ENCODE peak calls at places on chromosomes 4 and X, in ten cellular contexts. One of them, this sample, is unnamed.

GRCh38 chr4:182448281-182449151 is 205.3 kb downstream of the TENM3 start:
- DNase-seq in pancreas: peak; percentile 93
- DNase-seq in right atrium auricular region: peak; percentile 90
- DNase-seq in Peyer's patch: peak; percentile 81
- DNase-seq in left ventricle myocardium inferior: peak; percentile 92
- DNase-seq in mammary epithelial cell: peak; percentile 89
- DNase-seq in fibroblast of pulmonary artery: peak; percentile 89
- DNase-seq in BE2C: peak; percentile 96
- DNase-seq in lower lobe of right lung: peak; percentile 86
- DNase-seq in adrenal gland: peak; percentile 95
- DNase-seq in this sample: peak; percentile 94

GRCh38 chrX:97683256-97683655 is 799.5 kb downstream of the RPA4 start:
- DNase-seq in pancreas: no peak
- DNase-seq in right atrium auricular region: no peak
- DNase-seq in Peyer's patch: no peak
- DNase-seq in left ventricle myocardium inferior: no peak
- DNase-seq in mammary epithelial cell: no peak
- DNase-seq in fibroblast of pulmonary artery: no peak
- DNase-seq in BE2C: no peak
- DNase-seq in lower lobe of right lung: no peak
- DNase-seq in adrenal gland: no peak
- DNase-seq in this sample: peak; percentile 14

GRCh38 chr4:186161138-186161537 is 30.2 kb upstream of the CYP4V2 start:
- DNase-seq in pancreas: no peak
- DNase-seq in right atrium auricular region: no peak
- DNase-seq in Peyer's patch: no peak
- DNase-seq in left ventricle myocardium inferior: no peak
- DNase-seq in mammary epithelial cell: no peak
- DNase-seq in fibroblast of pulmonary artery: no peak
- DNase-seq in BE2C: no peak
- DNase-seq in lower lobe of right lung: no peak
- DNase-seq in adrenal gland: no peak
- DNase-seq in this sample: no peak

GRCh38 chr4:56434599-56435000 is 815 bp downstream of the PPAT start:
- DNase-seq in pancreas: no peak
- DNase-seq in right atrium auricular region: no peak
- DNase-seq in Peyer's patch: no peak
- DNase-seq in left ventricle myocardium inferior: no peak
- DNase-seq in mammary epithelial cell: no peak
- DNase-seq in fibroblast of pulmonary artery: peak; percentile 70
- DNase-seq in BE2C: no peak
- DNase-seq in lower lobe of right lung: peak; percentile 71
- DNase-seq in adrenal gland: no peak
- DNase-seq in this sample: peak; percentile 68

GRCh38 chr4:62133498-62133897 is 933.4 kb downstream of the ADGRL3 start:
- DNase-seq in pancreas: no peak
- DNase-seq in right atrium auricular region: no peak
- DNase-seq in Peyer's patch: no peak
- DNase-seq in left ventricle myocardium inferior: no peak
- DNase-seq in mammary epithelial cell: no peak
- DNase-seq in fibroblast of pulmonary artery: peak; percentile 81
- DNase-seq in BE2C: no peak
- DNase-seq in lower lobe of right lung: no peak
- DNase-seq in adrenal gland: no peak
- DNase-seq in this sample: no peak

GRCh38 chrX:108735087-108735679 is 1.2 kb downstream of the IRS4 start:
- DNase-seq in pancreas: peak; percentile 60
- DNase-seq in right atrium auricular region: no peak
- DNase-seq in Peyer's patch: no peak
- DNase-seq in left ventricle myocardium inferior: no peak
- DNase-seq in mammary epithelial cell: no peak
- DNase-seq in fibroblast of pulmonary artery: no peak
- DNase-seq in BE2C: no peak
- DNase-seq in lower lobe of right lung: no peak
- DNase-seq in adrenal gland: no peak
- DNase-seq in this sample: peak; percentile 2

GRCh38 chr4:83782591-83782990 is 246.7 kb downstream of the GPAT3 start:
- DNase-seq in pancreas: no peak
- DNase-seq in right atrium auricular region: no peak
- DNase-seq in Peyer's patch: no peak
- DNase-seq in left ventricle myocardium inferior: no peak
- DNase-seq in mammary epithelial cell: no peak
- DNase-seq in fibroblast of pulmonary artery: no peak
- DNase-seq in BE2C: no peak
- DNase-seq in lower lobe of right lung: no peak
- DNase-seq in adrenal gland: no peak
- DNase-seq in this sample: peak; percentile 10

GRCh38 chr4:164601653-164602052 is 152.3 kb upstream of the SMIM31 start:
- DNase-seq in pancreas: no peak
- DNase-seq in right atrium auricular region: no peak
- DNase-seq in Peyer's patch: no peak
- DNase-seq in left ventricle myocardium inferior: no peak
- DNase-seq in mammary epithelial cell: no peak
- DNase-seq in fibroblast of pulmonary artery: no peak
- DNase-seq in BE2C: no peak
- DNase-seq in lower lobe of right lung: no peak
- DNase-seq in adrenal gland: no peak
- DNase-seq in this sample: no peak

GRCh38 chrX:71081348-71082148 is 13.4 kb upstream of the SNX12 start:
- DNase-seq in pancreas: no peak
- DNase-seq in right atrium auricular region: no peak
- DNase-seq in Peyer's patch: no peak
- DNase-seq in left ventricle myocardium inferior: no peak
- DNase-seq in mammary epithelial cell: peak; percentile 37
- DNase-seq in fibroblast of pulmonary artery: peak; percentile 70
- DNase-seq in BE2C: no peak
- DNase-seq in lower lobe of right lung: no peak
- DNase-seq in adrenal gland: no peak
- DNase-seq in this sample: peak; percentile 64

GRCh38 chrX:135522132-135522530 is 1.7 kb downstream of the INTS6L start:
- DNase-seq in pancreas: no peak
- DNase-seq in right atrium auricular region: no peak
- DNase-seq in Peyer's patch: no peak
- DNase-seq in left ventricle myocardium inferior: no peak
- DNase-seq in mammary epithelial cell: no peak
- DNase-seq in fibroblast of pulmonary artery: no peak
- DNase-seq in BE2C: no peak
- DNase-seq in lower lobe of right lung: no peak
- DNase-seq in adrenal gland: no peak
- DNase-seq in this sample: no peak

GRCh38 chrX:110418220-110418856 is 59.7 kb downstream of the RTL9 start:
- DNase-seq in pancreas: no peak
- DNase-seq in right atrium auricular region: no peak
- DNase-seq in Peyer's patch: no peak
- DNase-seq in left ventricle myocardium inferior: no peak
- DNase-seq in mammary epithelial cell: no peak
- DNase-seq in fibroblast of pulmonary artery: peak; percentile 76
- DNase-seq in BE2C: peak; percentile 24
- DNase-seq in lower lobe of right lung: peak; percentile 46
- DNase-seq in adrenal gland: peak; percentile 53
- DNase-seq in this sample: peak; percentile 55

GRCh38 chr4:8701101-8702019 is 108.8 kb downstream of the CPZ start:
- DNase-seq in pancreas: no peak
- DNase-seq in right atrium auricular region: no peak
- DNase-seq in Peyer's patch: peak; percentile 36
- DNase-seq in left ventricle myocardium inferior: no peak
- DNase-seq in mammary epithelial cell: no peak
- DNase-seq in fibroblast of pulmonary artery: no peak
- DNase-seq in BE2C: peak; percentile 5
- DNase-seq in lower lobe of right lung: no peak
- DNase-seq in adrenal gland: no peak
- DNase-seq in this sample: no peak

GRCh38 chr4:119510750-119511149 is 117.9 kb downstream of the PDE5A start:
- DNase-seq in pancreas: no peak
- DNase-seq in right atrium auricular region: no peak
- DNase-seq in Peyer's patch: no peak
- DNase-seq in left ventricle myocardium inferior: no peak
- DNase-seq in mammary epithelial cell: no peak
- DNase-seq in fibroblast of pulmonary artery: peak; percentile 27
- DNase-seq in BE2C: no peak
- DNase-seq in lower lobe of right lung: no peak
- DNase-seq in adrenal gland: no peak
- DNase-seq in this sample: no peak

GRCh38 chr4:112704991-112705845 is 68.3 kb downstream of the LARP7 start:
- DNase-seq in pancreas: peak; percentile 70
- DNase-seq in right atrium auricular region: peak; percentile 65
- DNase-seq in Peyer's patch: no peak
- DNase-seq in left ventricle myocardium inferior: peak; percentile 50
- DNase-seq in mammary epithelial cell: peak; percentile 63
- DNase-seq in fibroblast of pulmonary artery: peak; percentile 61
- DNase-seq in BE2C: peak; percentile 68
- DNase-seq in lower lobe of right lung: peak; percentile 53
- DNase-seq in adrenal gland: peak; percentile 66
- DNase-seq in this sample: peak; percentile 74

GRCh38 chr4:141131738-141132688 is 1.3 kb downstream of the RNF150 start:
- DNase-seq in pancreas: peak; percentile 65
- DNase-seq in right atrium auricular region: no peak
- DNase-seq in Peyer's patch: no peak
- DNase-seq in left ventricle myocardium inferior: peak; percentile 32
- DNase-seq in mammary epithelial cell: peak; percentile 3
- DNase-seq in fibroblast of pulmonary artery: no peak
- DNase-seq in BE2C: peak; percentile 49
- DNase-seq in lower lobe of right lung: no peak
- DNase-seq in adrenal gland: peak; percentile 54
- DNase-seq in this sample: no peak

GRCh38 chrX:11040405-11040804 is 70.7 kb upstream of the HCCS start:
- DNase-seq in pancreas: no peak
- DNase-seq in right atrium auricular region: no peak
- DNase-seq in Peyer's patch: no peak
- DNase-seq in left ventricle myocardium inferior: no peak
- DNase-seq in mammary epithelial cell: no peak
- DNase-seq in fibroblast of pulmonary artery: no peak
- DNase-seq in BE2C: no peak
- DNase-seq in lower lobe of right lung: no peak
- DNase-seq in adrenal gland: no peak
- DNase-seq in this sample: no peak
- TF ChIP-seq CTCF in pancreas: no peak
- TF ChIP-seq CTCF in right atrium auricular region: no peak
- TF ChIP-seq CTCF in Peyer's patch: no peak
- TF ChIP-seq CTCF in left ventricle myocardium inferior: no peak
- TF ChIP-seq CTCF in mammary epithelial cell: peak; percentile 15
- TF ChIP-seq CTCF in fibroblast of pulmonary artery: peak; percentile 11
- TF ChIP-seq CTCF in BE2C: no peak
- TF ChIP-seq CTCF in lower lobe of right lung: no peak
- TF ChIP-seq CTCF in adrenal gland: no peak
- TF ChIP-seq CTCF in this sample: no peak

GRCh38 chr4:86543560-86544312 is 50.4 kb upstream of the PTPN13 start:
- DNase-seq in pancreas: no peak
- DNase-seq in right atrium auricular region: no peak
- DNase-seq in Peyer's patch: no peak
- DNase-seq in left ventricle myocardium inferior: no peak
- DNase-seq in mammary epithelial cell: no peak
- DNase-seq in fibroblast of pulmonary artery: peak; percentile 37
- DNase-seq in BE2C: no peak
- DNase-seq in lower lobe of right lung: no peak
- DNase-seq in adrenal gland: no peak
- DNase-seq in this sample: no peak
- H3K4me3 ChIP-seq in pancreas: no peak overlapping the region
- H3K4me3 ChIP-seq in right atrium auricular region: no peak overlapping the region
- H3K4me3 ChIP-seq in Peyer's patch: no peak overlapping the region
- H3K4me3 ChIP-seq in left ventricle myocardium inferior: no peak overlapping the region
- H3K4me3 ChIP-seq in mammary epithelial cell: no peak overlapping the region
- H3K4me3 ChIP-seq in fibroblast of pulmonary artery: no peak overlapping the region
- H3K4me3 ChIP-seq in BE2C: no peak overlapping the region
- H3K4me3 ChIP-seq in lower lobe of right lung: no peak overlapping the region
- H3K4me3 ChIP-seq in adrenal gland: no peak overlapping the region
- H3K4me3 ChIP-seq in this sample: no peak overlapping the region

DNA sequence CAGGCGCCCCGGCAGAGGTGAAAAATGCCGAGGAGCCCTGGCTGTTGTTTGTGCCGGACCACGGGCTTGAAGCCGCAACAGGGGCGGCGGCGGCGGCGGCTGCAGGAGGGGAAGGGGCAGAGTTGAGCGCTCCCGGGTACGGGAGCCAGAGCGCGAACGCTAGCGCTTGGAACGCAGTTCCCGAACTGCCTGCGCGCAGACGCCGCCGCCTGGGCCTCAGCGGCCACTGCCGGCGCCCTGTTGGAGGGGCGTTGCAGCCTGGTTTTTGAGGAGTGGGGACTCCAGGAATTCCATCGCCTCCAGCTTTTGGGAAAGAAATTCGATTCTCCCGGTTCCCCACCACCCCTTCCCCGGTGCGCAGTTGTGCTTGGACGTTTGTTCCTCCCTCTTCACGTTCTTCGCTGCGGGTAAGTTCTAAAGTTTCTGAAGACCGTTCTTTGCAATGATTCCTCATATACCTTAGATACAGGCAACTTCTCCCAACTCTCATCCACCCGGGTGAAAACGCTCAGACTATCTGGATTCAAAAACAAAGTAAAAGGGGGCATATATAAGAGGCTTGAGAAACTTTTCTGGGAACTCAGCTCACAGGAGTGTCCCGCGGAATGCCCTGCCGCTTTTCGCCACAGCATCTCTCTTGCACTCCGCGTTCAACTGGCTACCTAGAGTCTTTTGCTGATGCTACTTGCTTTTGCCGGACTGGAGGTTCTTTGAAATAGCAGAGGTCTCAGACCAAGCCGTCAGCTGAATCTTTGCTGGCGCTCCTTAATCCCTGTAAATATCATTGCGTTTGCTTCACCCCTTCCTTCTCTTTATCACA is 1.0 kb downstream of the FAT4 start:
- DNase-seq in pancreas: peak; percentile 79
- DNase-seq in right atrium auricular region: no peak
- DNase-seq in Peyer's patch: peak; percentile 46
- DNase-seq in left ventricle myocardium inferior: peak; percentile 57
- DNase-seq in mammary epithelial cell: peak; percentile 51
- DNase-seq in fibroblast of pulmonary artery: peak; percentile 62
- DNase-seq in BE2C: peak; percentile 79
- DNase-seq in lower lobe of right lung: peak; percentile 49
- DNase-seq in adrenal gland: peak; percentile 35
- DNase-seq in this sample: peak; percentile 58
- TF ChIP-seq CTCF in pancreas: no peak
- TF ChIP-seq CTCF in right atrium auricular region: no peak
- TF ChIP-seq CTCF in Peyer's patch: no peak
- TF ChIP-seq CTCF in left ventricle myocardium inferior: peak; percentile 44
- TF ChIP-seq CTCF in mammary epithelial cell: peak; percentile 16
- TF ChIP-seq CTCF in fibroblast of pulmonary artery: peak; percentile 24
- TF ChIP-seq CTCF in BE2C: peak; percentile 41
- TF ChIP-seq CTCF in lower lobe of right lung: peak; percentile 34
- TF ChIP-seq CTCF in adrenal gland: no peak
- TF ChIP-seq CTCF in this sample: no peak

GRCh38 chr4:180455226-180455625 is 1788.0 kb upstream of the TENM3 start:
- DNase-seq in pancreas: no peak
- DNase-seq in right atrium auricular region: no peak
- DNase-seq in Peyer's patch: no peak
- DNase-seq in left ventricle myocardium inferior: no peak
- DNase-seq in mammary epithelial cell: peak; percentile 43
- DNase-seq in fibroblast of pulmonary artery: no peak
- DNase-seq in BE2C: no peak
- DNase-seq in lower lobe of right lung: no peak
- DNase-seq in adrenal gland: no peak
- DNase-seq in this sample: peak; percentile 71

DNA sequence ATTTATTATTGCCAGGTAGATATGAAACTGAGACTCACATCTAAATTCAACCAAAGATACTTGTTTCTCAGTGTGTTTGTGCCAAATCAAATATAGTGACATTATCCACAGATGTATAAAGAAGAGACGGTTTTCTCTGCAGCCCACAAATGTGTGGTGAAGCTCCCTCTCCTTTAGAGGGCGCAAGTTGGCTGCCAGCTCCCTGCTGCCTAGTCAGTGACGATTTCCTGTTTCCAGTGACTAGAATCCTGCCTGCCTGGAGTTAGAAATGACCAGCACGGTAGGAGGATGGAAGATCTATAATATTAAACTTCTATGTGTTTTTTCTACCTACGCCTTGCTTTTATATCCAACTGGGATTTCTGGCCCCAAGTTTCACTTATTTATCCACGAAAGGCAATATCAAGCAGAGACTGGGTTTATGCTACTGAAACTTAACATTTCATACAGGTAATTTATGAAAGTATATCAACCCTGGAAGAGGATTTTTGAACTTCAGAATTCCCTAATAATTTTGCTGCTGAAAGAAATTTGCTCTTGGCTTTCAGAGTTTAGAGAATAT is 1793.7 kb upstream of the TENM3 start:
- DNase-seq in pancreas: no peak
- DNase-seq in right atrium auricular region: no peak
- DNase-seq in Peyer's patch: no peak
- DNase-seq in left ventricle myocardium inferior: no peak
- DNase-seq in mammary epithelial cell: peak; percentile 54
- DNase-seq in fibroblast of pulmonary artery: peak; percentile 27
- DNase-seq in BE2C: peak; percentile 75
- DNase-seq in lower lobe of right lung: no peak
- DNase-seq in adrenal gland: no peak
- DNase-seq in this sample: peak; percentile 67
- H3K4me3 ChIP-seq in pancreas: no peak overlapping the region
- H3K4me3 ChIP-seq in right atrium auricular region: no peak overlapping the region
- H3K4me3 ChIP-seq in Peyer's patch: no peak overlapping the region
- H3K4me3 ChIP-seq in left ventricle myocardium inferior: no peak overlapping the region
- H3K4me3 ChIP-seq in mammary epithelial cell: peak overlapping the region; percentile 28
- H3K4me3 ChIP-seq in fibroblast of pulmonary artery: no peak overlapping the region
- H3K4me3 ChIP-seq in BE2C: peak overlapping the region; percentile 55
- H3K4me3 ChIP-seq in lower lobe of right lung: no peak overlapping the region
- H3K4me3 ChIP-seq in adrenal gland: no peak overlapping the region
- H3K4me3 ChIP-seq in this sample: no peak overlapping the region